ENCODE peak calls at places on chromosomes 11 and 22, in ten cellular contexts. B, T, X, O, H, L, V, G, D and S are unnamed samples.

GRCh38 chr11:116537736-116538135 is 235.1 kb downstream of the BUD13 start:
- DNase-seq in B (no peak), T (no peak), X (no peak), O (no peak), H (no peak), L (no peak), V (peak), G (no peak), D (no peak), S (no peak)

GRCh38 chr22:48551716-48552268 is 1275.9 kb downstream of the BRD1 start:
- DNase-seq in B (no peak), T (no peak), X (no peak), O (no peak), H (no peak), L (no peak), V (no peak), G (no peak), D (no peak), S (no peak)

GRCh38 chr11:14347991-14348390 is 11.0 kb downstream of the RRAS2 start:
- DNase-seq in B (no peak), T (no peak), X (no peak), O (no peak), H (no peak), L (no peak), V (no peak), G (no peak), D (no peak), S (no peak)

GRCh38 chr22:27776410-27776958 is 25.1 kb downstream of the MN1 start:
- DNase-seq in B (no peak), T (no peak), X (no peak), O (no peak), H (no peak), L (no peak), V (no peak), G (no peak), D (no peak), S (no peak)

GRCh38 chr11:14417975-14418374 is 59.0 kb upstream of the RRAS2 start:
- DNase-seq in B (no peak), T (no peak), X (no peak), O (no peak), H (no peak), L (no peak), V (no peak), G (no peak), D (no peak), S (no peak)

GRCh38 chr11:98137437-98137836 is 883.3 kb upstream of the CNTN5 start:
- DNase-seq in B (no peak), T (no peak), X (no peak), O (no peak), H (no peak), L (no peak), V (no peak), G (no peak), D (no peak), S (no peak)

GRCh38 chr11:47943721-47944554 is 36.4 kb upstream of the PTPRJ start:
- DNase-seq in B (no peak), T (peak), X (no peak), O (no peak), H (no peak), L (no peak), V (no peak), G (no peak), D (no peak), S (no peak)

GRCh38 chr11:8793114-8793777 is 110.7 kb downstream of the RPL27A start:
- DNase-seq in B (no peak), T (no peak), X (no peak), O (no peak), H (no peak), L (no peak), V (no peak), G (no peak), D (no peak), S (no peak)

GRCh38 chr22:46634011-46634699 is 14.0 kb downstream of the GRAMD4 start:
- DNase-seq in B (no peak), T (no peak), X (no peak), O (no peak), H (no peak), L (no peak), V (no peak), G (no peak), D (peak), S (no peak)

GRCh38 chr11:15499684-15500083 is 385.0 kb downstream of the INSC start:
- DNase-seq in B (no peak), T (no peak), X (no peak), O (no peak), H (no peak), L (no peak), V (no peak), G (no peak), D (no peak), S (no peak)

GRCh38 chr22:46969491-46969890 is 207.0 kb downstream of the TBC1D22A start:
- DNase-seq in B (no peak), T (no peak), X (no peak), O (no peak), H (no peak), L (no peak), V (peak), G (no peak), D (no peak), S (no peak)

GRCh38 chr11:117563556-117563955 is 233.5 kb downstream of the DSCAML1 start:
- DNase-seq in B (no peak), T (no peak), X (peak), O (no peak), H (no peak), L (no peak), V (no peak), G (no peak), D (no peak), S (no peak)

GRCh38 chr11:88631497-88631896 is 294.0 kb upstream of the CTSC start:
- DNase-seq in B (no peak), T (no peak), X (no peak), O (no peak), H (no peak), L (no peak), V (no peak), G (no peak), D (no peak), S (no peak)

GRCh38 chr11:269146-269890 is 8.9 kb upstream of the NLRP6 start:
- DNase-seq in B (no peak), T (no peak), X (peak), O (peak), H (no peak), L (no peak), V (no peak), G (no peak), D (no peak), S (no peak)

DNA sequence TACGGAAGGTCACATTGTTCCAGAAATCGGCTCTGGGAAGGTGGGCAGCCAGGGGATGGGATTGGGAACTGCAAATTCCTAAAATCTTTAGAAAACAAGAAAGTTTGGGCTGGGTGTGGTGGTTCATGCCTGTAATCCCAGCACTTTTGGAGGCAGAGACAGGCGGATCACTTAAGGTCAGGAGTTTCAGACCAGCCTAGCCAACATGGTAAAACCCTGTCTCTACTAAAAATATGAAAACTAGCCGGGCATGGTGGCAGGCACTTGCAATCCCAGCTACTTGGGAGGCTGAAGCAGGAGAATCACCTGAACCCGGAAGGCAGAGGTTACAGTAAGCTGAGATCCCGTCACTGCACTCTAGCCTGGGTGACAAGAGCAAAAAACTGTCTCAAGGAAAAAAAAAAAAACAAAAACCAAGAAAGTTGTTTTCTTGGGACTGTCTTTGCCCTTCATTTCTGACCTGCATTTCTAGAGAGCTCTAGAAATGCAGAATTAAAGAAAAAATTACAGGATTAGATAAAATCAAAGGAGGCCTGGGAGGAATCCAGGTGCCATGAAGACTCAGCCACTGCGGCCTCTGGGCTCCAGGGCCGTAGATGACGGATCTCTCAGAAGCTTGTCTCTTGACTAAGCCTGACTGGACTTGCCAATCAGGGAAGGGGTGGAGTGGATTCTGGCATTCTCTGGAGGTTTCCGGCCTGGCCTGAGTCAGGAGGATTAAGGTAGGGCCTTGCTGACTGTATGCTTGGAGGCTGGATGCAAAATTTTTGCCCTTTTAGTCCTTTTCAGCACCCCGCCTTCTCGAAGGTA is 5.3 kb upstream of the MALAT1 start:
- DNase-seq in B (peak), T (peak), X (no peak), O (peak), H (peak), L (peak), V (peak), G (no peak), D (peak), S (peak)
- TF ChIP-seq POLR2A in B (peak), T (no peak), X (no peak), O (peak), H (no peak), L (peak), V (no peak), G (no peak), D (no peak), S (no peak)

DNA sequence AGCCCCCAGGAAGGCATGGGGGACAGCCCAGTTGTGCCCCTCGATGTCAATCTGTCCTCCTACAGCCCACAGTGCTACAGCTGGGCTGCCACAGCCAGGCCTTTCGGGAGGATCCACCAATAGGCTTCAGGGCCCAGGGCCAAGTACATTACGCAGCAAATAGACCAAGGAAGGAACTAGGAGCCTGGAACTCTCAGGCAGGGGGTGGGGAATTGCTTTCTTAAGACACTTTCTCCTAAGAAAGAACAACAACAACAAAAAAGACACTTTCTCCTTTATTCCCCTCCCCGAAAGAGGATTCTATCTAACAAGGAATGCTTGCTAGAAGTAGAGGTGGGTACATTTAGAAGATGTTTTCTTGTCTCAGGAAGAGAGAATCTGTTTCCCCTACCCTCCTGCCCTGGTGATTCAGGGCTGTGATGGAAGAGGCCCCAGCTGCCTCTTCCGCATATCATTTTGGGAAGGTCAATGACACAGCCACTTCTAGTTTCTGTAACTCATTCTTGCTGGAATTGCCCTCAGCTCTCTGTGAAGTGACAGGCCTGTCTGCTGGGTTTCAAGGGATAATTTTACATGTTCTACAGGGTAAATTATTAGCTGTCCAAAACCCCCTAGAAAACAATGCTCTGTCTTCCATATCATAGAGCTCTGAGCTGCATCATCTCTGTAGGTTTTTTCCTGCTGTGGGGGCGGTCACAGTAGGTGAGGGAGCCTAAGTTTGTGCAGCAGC is 6.0 kb upstream of the MALAT1 start:
- DNase-seq in B (peak), T (peak), X (no peak), O (peak), H (peak), L (peak), V (peak), G (no peak), D (peak), S (peak)
- H3K27ac ChIP-seq in B (peak), T (peak), X (peak), O (peak), H (peak), L (peak), V (peak), G (peak), D (peak), S (peak)

GRCh38 chr11:80816454-80816847 is 1375.6 kb upstream of the TENM4 start:
- DNase-seq in B (no peak), T (no peak), X (no peak), O (no peak), H (no peak), L (no peak), V (no peak), G (no peak), D (no peak), S (no peak)

GRCh38 chr11:80816966-80817365 is 1376.1 kb upstream of the TENM4 start:
- DNase-seq in B (no peak), T (no peak), X (no peak), O (no peak), H (no peak), L (no peak), V (no peak), G (no peak), D (no peak), S (no peak)

GRCh38 chr11:80815752-80816453 is 1375.1 kb upstream of the TENM4 start:
- DNase-seq in B (no peak), T (no peak), X (no peak), O (no peak), H (no peak), L (no peak), V (no peak), G (no peak), D (no peak), S (no peak)
- TF ChIP-seq POLR2A in B (no peak), T (no peak), X (no peak), O (no peak), H (no peak), L (no peak), V (no peak), G (no peak), D (no peak), S (no peak)

GRCh38 chr11:134913391-134913790 is 501.3 kb upstream of the B3GAT1 start:
- DNase-seq in B (no peak), T (no peak), X (no peak), O (no peak), H (no peak), L (no peak), V (no peak), G (no peak), D (no peak), S (no peak)

GRCh38 chr11:134915212-134915611 is 503.2 kb upstream of the B3GAT1 start:
- DNase-seq in B (peak), T (no peak), X (no peak), O (no peak), H (no peak), L (peak), V (peak), G (no peak), D (no peak), S (no peak)

GRCh38 chr11:134908583-134908982 is 496.5 kb upstream of the B3GAT1 start:
- DNase-seq in B (no peak), T (no peak), X (no peak), O (no peak), H (no peak), L (no peak), V (no peak), G (no peak), D (no peak), S (no peak)

GRCh38 chr11:134913999-134914590 is 502.1 kb upstream of the B3GAT1 start:
- DNase-seq in B (no peak), T (no peak), X (no peak), O (no peak), H (no peak), L (no peak), V (no peak), G (no peak), D (no peak), S (no peak)

GRCh38 chr11:134911514-134912180 is 499.6 kb upstream of the B3GAT1 start:
- DNase-seq in B (no peak), T (no peak), X (no peak), O (no peak), H (no peak), L (no peak), V (no peak), G (no peak), D (no peak), S (no peak)
- H3K27ac ChIP-seq in B (no peak), T (no peak), X (no peak), O (no peak), H (no peak), L (no peak), V (no peak), G (no peak), D (no peak), S (no peak)

GRCh38 chr11:62574363-62575057 is 819 bp upstream of the EEF1G start:
- DNase-seq in B (peak), T (no peak), X (peak), O (no peak), H (peak), L (peak), V (no peak), G (no peak), D (peak), S (peak)
- TF ChIP-seq POLR2A in B (no peak), T (no peak), X (no peak), O (no peak), H (no peak), L (no peak), V (peak), G (no peak), D (peak), S (no peak)

DNA sequence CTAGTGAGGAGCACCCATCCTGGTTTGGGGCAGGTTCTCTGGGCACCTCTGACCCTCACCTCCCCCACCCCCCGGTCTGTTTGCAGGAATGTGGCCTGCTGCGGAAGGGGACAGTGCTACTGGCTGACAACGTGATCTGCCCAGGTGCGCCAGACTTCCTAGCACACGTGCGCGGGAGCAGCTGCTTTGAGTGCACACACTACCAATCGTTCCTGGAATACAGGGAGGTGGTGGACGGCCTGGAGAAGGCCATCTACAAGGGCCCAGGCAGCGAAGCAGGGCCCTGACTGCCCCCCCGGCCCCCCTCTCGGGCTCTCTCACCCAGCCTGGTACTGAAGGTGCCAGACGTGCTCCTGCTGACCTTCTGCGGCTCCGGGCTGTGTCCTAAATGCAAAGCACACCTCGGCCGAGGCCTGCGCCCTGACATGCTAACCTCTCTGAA is 26.9 kb upstream of the TXNRD2 start:
- DNase-seq in B (no peak), T (no peak), X (no peak), O (no peak), H (peak), L (no peak), V (no peak), G (no peak), D (no peak), S (no peak)
- H3K27ac ChIP-seq in B (no peak), T (no peak), X (no peak), O (peak), H (peak), L (no peak), V (no peak), G (no peak), D (no peak), S (no peak)

GRCh38 chr11:102451041-102451692 is 1.4 kb downstream of the TMEM123 start:
- DNase-seq in B (no peak), T (no peak), X (no peak), O (no peak), H (no peak), L (no peak), V (no peak), G (no peak), D (no peak), S (no peak)

GRCh38 chr11:102451693-102452460 is 688 bp downstream of the TMEM123 start:
- DNase-seq in B (peak), T (peak), X (peak), O (peak), H (peak), L (peak), V (peak), G (no peak), D (peak), S (peak)

GRCh38 chr11:102453286-102453797 is 777 bp upstream of the TMEM123 start:
- DNase-seq in B (no peak), T (no peak), X (no peak), O (peak), H (no peak), L (peak), V (no peak), G (no peak), D (no peak), S (peak)

GRCh38 chr11:102453921-102454320 is 1.4 kb upstream of the TMEM123 start:
- DNase-seq in B (no peak), T (no peak), X (no peak), O (no peak), H (no peak), L (no peak), V (no peak), G (no peak), D (no peak), S (no peak)

DNA sequence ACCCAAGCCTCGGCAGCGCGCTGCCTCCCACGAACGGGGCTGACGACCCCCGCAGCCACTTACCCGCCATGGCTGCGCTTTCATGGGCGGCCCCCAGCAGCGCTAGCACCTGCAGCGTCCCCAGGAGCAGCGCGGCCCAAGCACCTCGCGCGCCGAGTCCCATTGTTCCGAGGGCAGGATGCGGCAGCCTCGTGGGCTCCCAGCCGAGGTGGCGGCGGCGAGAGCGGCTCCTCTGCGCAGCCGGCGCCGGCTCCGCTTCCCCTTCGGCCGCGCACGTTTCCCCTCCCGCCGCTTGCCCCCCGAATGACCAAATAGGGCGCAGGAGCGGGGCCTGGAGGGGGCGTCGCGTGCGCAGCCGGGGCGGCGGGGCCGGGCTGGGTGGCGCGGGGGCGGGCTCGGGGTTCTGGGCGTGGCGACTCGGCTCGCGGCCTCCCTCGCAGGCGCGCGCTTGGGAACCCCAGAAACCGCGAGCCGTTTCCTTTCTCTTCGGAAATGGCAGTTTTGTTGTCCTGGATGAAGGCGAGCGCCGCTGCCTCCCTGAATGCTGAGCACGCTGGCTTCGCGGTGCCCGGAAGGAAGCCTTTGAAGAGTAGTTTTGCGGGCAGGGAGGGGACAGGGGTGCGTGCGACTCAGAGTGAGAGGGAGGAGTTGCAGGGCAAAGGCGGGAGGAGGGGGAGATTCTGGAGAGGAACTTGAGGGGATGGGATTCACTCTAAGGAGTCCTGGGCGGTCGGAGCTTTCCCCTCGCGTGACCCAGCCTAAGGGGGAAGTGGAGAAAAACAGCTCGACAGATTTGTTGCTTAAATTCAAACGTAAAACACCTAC is at the start of gene TMEM123:
- DNase-seq in B (peak), T (peak), X (peak), O (peak), H (peak), L (peak), V (peak), G (peak), D (peak), S (peak)
- TF ChIP-seq POLR2A in B (peak), T (peak), X (peak), O (peak), H (no peak), L (peak), V (peak), G (no peak), D (peak), S (peak)

GRCh38 chr11:69948256-69949141 is 129.3 kb upstream of the FGF3 start:
- DNase-seq in B (no peak), T (peak), X (peak), O (no peak), H (peak), L (no peak), V (no peak), G (no peak), D (peak), S (no peak)
- H3K27ac ChIP-seq in B (no peak), T (peak), X (no peak), O (peak), H (peak), L (no peak), V (no peak), G (peak), D (no peak), S (no peak)